ENCODE peak calls at places on chromosomes 1 and 21, in seven cellular contexts. One of them, this sample, is unnamed.

GRCh38 chr1:244346972-244347618 is 104.6 kb downstream of the ADSS2 start:
- DNase-seq in stimulated activated CD4-positive, alpha-beta T cell treated with anti-CD3 and anti-CD28 coated beads, TNF-alpha, amount 100 ng/mL, for 4 hours: no peak
- DNase-seq in pancreas: no peak
- DNase-seq in sigmoid colon: no peak
- DNase-seq in RWPE1: no peak
- DNase-seq in left ventricle myocardium inferior: no peak
- DNase-seq in stomach: no peak
- DNase-seq in this sample: no peak

GRCh38 chr1:62964141-62964540 is 180.2 kb downstream of the ATG4C start:
- DNase-seq in stimulated activated CD4-positive, alpha-beta T cell treated with anti-CD3 and anti-CD28 coated beads, TNF-alpha, amount 100 ng/mL, for 4 hours: no peak
- DNase-seq in pancreas: no peak
- DNase-seq in sigmoid colon: no peak
- DNase-seq in RWPE1: no peak
- DNase-seq in left ventricle myocardium inferior: no peak
- DNase-seq in stomach: no peak
- DNase-seq in this sample: no peak

GRCh38 chr1:226633541-226634155 is 85.1 kb downstream of the STUM start:
- DNase-seq in stimulated activated CD4-positive, alpha-beta T cell treated with anti-CD3 and anti-CD28 coated beads, TNF-alpha, amount 100 ng/mL, for 4 hours: no peak
- DNase-seq in pancreas: no peak
- DNase-seq in sigmoid colon: peak; percentile 73
- DNase-seq in RWPE1: no peak
- DNase-seq in left ventricle myocardium inferior: no peak
- DNase-seq in stomach: no peak
- DNase-seq in this sample: no peak

GRCh38 chr1:200979574-200980451 is 43.7 kb downstream of the KIF21B start:
- DNase-seq in stimulated activated CD4-positive, alpha-beta T cell treated with anti-CD3 and anti-CD28 coated beads, TNF-alpha, amount 100 ng/mL, for 4 hours: peak; percentile 45
- DNase-seq in pancreas: no peak
- DNase-seq in sigmoid colon: no peak
- DNase-seq in RWPE1: peak; percentile 66
- DNase-seq in left ventricle myocardium inferior: no peak
- DNase-seq in stomach: peak; percentile 39
- DNase-seq in this sample: peak; percentile 92

GRCh38 chr1:206951318-206952105 is 5.2 kb upstream of the PIGR start:
- DNase-seq in stimulated activated CD4-positive, alpha-beta T cell treated with anti-CD3 and anti-CD28 coated beads, TNF-alpha, amount 100 ng/mL, for 4 hours: no peak
- DNase-seq in pancreas: peak; percentile 42
- DNase-seq in sigmoid colon: no peak
- DNase-seq in RWPE1: no peak
- DNase-seq in left ventricle myocardium inferior: no peak
- DNase-seq in stomach: no peak
- DNase-seq in this sample: no peak

GRCh38 chr1:242811092-242811840 is 286.8 kb upstream of the PLD5 start:
- DNase-seq in stimulated activated CD4-positive, alpha-beta T cell treated with anti-CD3 and anti-CD28 coated beads, TNF-alpha, amount 100 ng/mL, for 4 hours: no peak
- DNase-seq in pancreas: no peak
- DNase-seq in sigmoid colon: no peak
- DNase-seq in RWPE1: no peak
- DNase-seq in left ventricle myocardium inferior: no peak
- DNase-seq in stomach: no peak
- DNase-seq in this sample: no peak

GRCh38 chr1:26542781-26543443 is 13.4 kb downstream of the RPS6KA1 start:
- DNase-seq in stimulated activated CD4-positive, alpha-beta T cell treated with anti-CD3 and anti-CD28 coated beads, TNF-alpha, amount 100 ng/mL, for 4 hours: no peak
- DNase-seq in pancreas: no peak
- DNase-seq in sigmoid colon: no peak
- DNase-seq in RWPE1: no peak
- DNase-seq in left ventricle myocardium inferior: no peak
- DNase-seq in stomach: no peak
- DNase-seq in this sample: no peak

GRCh38 chr21:46155514-46156377 is at the start of gene FTCD:
- DNase-seq in stimulated activated CD4-positive, alpha-beta T cell treated with anti-CD3 and anti-CD28 coated beads, TNF-alpha, amount 100 ng/mL, for 4 hours: no peak
- DNase-seq in pancreas: peak; percentile 9
- DNase-seq in sigmoid colon: peak; percentile 57
- DNase-seq in RWPE1: no peak
- DNase-seq in left ventricle myocardium inferior: no peak
- DNase-seq in stomach: peak; percentile 20
- DNase-seq in this sample: no peak

GRCh38 chr1:245197911-245198379 is 43.2 kb downstream of the KIF26B start:
- DNase-seq in stimulated activated CD4-positive, alpha-beta T cell treated with anti-CD3 and anti-CD28 coated beads, TNF-alpha, amount 100 ng/mL, for 4 hours: no peak
- DNase-seq in pancreas: no peak
- DNase-seq in sigmoid colon: no peak
- DNase-seq in RWPE1: no peak
- DNase-seq in left ventricle myocardium inferior: no peak
- DNase-seq in stomach: no peak
- DNase-seq in this sample: no peak

GRCh38 chr1:53731201-53731600 is 7.8 kb downstream of the GLIS1 start:
- DNase-seq in stimulated activated CD4-positive, alpha-beta T cell treated with anti-CD3 and anti-CD28 coated beads, TNF-alpha, amount 100 ng/mL, for 4 hours: no peak
- DNase-seq in pancreas: no peak
- DNase-seq in sigmoid colon: no peak
- DNase-seq in RWPE1: no peak
- DNase-seq in left ventricle myocardium inferior: no peak
- DNase-seq in stomach: no peak
- DNase-seq in this sample: no peak

This sample was measured in D341Med.